ENCODE peak calls at places on chromosomes 3 and 15, in nine cellular contexts. One of them, this sample, is unnamed.

GRCh38 chr3:143847787-143848631 is at the start of gene SLC9A9:
- DNase-seq in endodermal cell: peak; percentile 72
- DNase-seq in body of pancreas: no peak
- DNase-seq in GM06990: peak; percentile 64
- DNase-seq in BJ: peak; percentile 51
- DNase-seq in cardiac muscle cell: peak; percentile 49
- DNase-seq in kidney epithelial cell: peak; percentile 9
- DNase-seq in NT2/D1: peak; percentile 8
- DNase-seq in K562: no peak
- DNase-seq in this sample: peak; percentile 30

GRCh38 chr15:68930268-68931022 is at the start of gene SPESP1:
- DNase-seq in endodermal cell: no peak
- DNase-seq in body of pancreas: peak; percentile 66
- DNase-seq in GM06990: peak; percentile 3
- DNase-seq in BJ: peak; percentile 10
- DNase-seq in cardiac muscle cell: no peak
- DNase-seq in kidney epithelial cell: no peak
- DNase-seq in NT2/D1: peak; percentile 50
- DNase-seq in K562: no peak
- DNase-seq in this sample: peak; percentile 76

GRCh38 chr15:34621675-34622074 is 38.2 kb upstream of the GOLGA8B start:
- DNase-seq in endodermal cell: no peak
- DNase-seq in body of pancreas: no peak
- DNase-seq in GM06990: no peak
- DNase-seq in BJ: no peak
- DNase-seq in cardiac muscle cell: no peak
- DNase-seq in kidney epithelial cell: no peak
- DNase-seq in NT2/D1: no peak
- DNase-seq in K562: peak; percentile 39
- DNase-seq in this sample: no peak

GRCh38 chr3:138408751-138409161 is 25.7 kb upstream of the ESYT3 start:
- DNase-seq in endodermal cell: peak; percentile 59
- DNase-seq in body of pancreas: no peak
- DNase-seq in GM06990: no peak
- DNase-seq in BJ: no peak
- DNase-seq in cardiac muscle cell: no peak
- DNase-seq in kidney epithelial cell: no peak
- DNase-seq in NT2/D1: peak; percentile 78
- DNase-seq in K562: no peak
- DNase-seq in this sample: no peak

GRCh38 chr15:48222627-48223026 is 16.5 kb downstream of the SLC12A1 start:
- DNase-seq in endodermal cell: no peak
- DNase-seq in body of pancreas: no peak
- DNase-seq in GM06990: no peak
- DNase-seq in BJ: no peak
- DNase-seq in cardiac muscle cell: no peak
- DNase-seq in kidney epithelial cell: no peak
- DNase-seq in NT2/D1: no peak
- DNase-seq in K562: no peak
- DNase-seq in this sample: no peak

GRCh38 chr3:126081618-126082333 is 2.1 kb downstream of the SLC41A3 start:
- DNase-seq in endodermal cell: peak; percentile 55
- DNase-seq in body of pancreas: peak; percentile 55
- DNase-seq in GM06990: peak; percentile 22
- DNase-seq in BJ: no peak
- DNase-seq in cardiac muscle cell: no peak
- DNase-seq in kidney epithelial cell: no peak
- DNase-seq in NT2/D1: no peak
- DNase-seq in K562: no peak
- DNase-seq in this sample: no peak

GRCh38 chr3:107242579-107242978 is 134.7 kb upstream of the CCDC54 start:
- DNase-seq in endodermal cell: no peak
- DNase-seq in body of pancreas: no peak
- DNase-seq in GM06990: no peak
- DNase-seq in BJ: no peak
- DNase-seq in cardiac muscle cell: no peak
- DNase-seq in kidney epithelial cell: no peak
- DNase-seq in NT2/D1: no peak
- DNase-seq in K562: no peak
- DNase-seq in this sample: no peak

GRCh38 chr3:104412608-104413580 is 953.8 kb upstream of the ALCAM start:
- DNase-seq in endodermal cell: no peak
- DNase-seq in body of pancreas: no peak
- DNase-seq in GM06990: no peak
- DNase-seq in BJ: no peak
- DNase-seq in cardiac muscle cell: no peak
- DNase-seq in kidney epithelial cell: no peak
- DNase-seq in NT2/D1: no peak
- DNase-seq in K562: no peak
- DNase-seq in this sample: no peak

GRCh38 chr15:101499863-101500713 is 10.6 kb upstream of the PCSK6 start:
- DNase-seq in endodermal cell: no peak
- DNase-seq in body of pancreas: peak; percentile 97
- DNase-seq in GM06990: peak; percentile 26
- DNase-seq in BJ: no peak
- DNase-seq in cardiac muscle cell: no peak
- DNase-seq in kidney epithelial cell: no peak
- DNase-seq in NT2/D1: no peak
- DNase-seq in K562: no peak
- DNase-seq in this sample: no peak

GRCh38 chr3:45332493-45332892 is 55.9 kb upstream of the LARS2 start:
- DNase-seq in endodermal cell: no peak
- DNase-seq in body of pancreas: no peak
- DNase-seq in GM06990: no peak
- DNase-seq in BJ: no peak
- DNase-seq in cardiac muscle cell: no peak
- DNase-seq in kidney epithelial cell: no peak
- DNase-seq in NT2/D1: no peak
- DNase-seq in K562: no peak
- DNase-seq in this sample: no peak

GRCh38 chr15:98671060-98672008 is 23.0 kb downstream of the IGF1R start:
- DNase-seq in endodermal cell: peak; percentile 75
- DNase-seq in body of pancreas: no peak
- DNase-seq in GM06990: no peak
- DNase-seq in BJ: no peak
- DNase-seq in cardiac muscle cell: no peak
- DNase-seq in kidney epithelial cell: no peak
- DNase-seq in NT2/D1: peak; percentile 75
- DNase-seq in K562: no peak
- DNase-seq in this sample: no peak

GRCh38 chr3:148816971-148817519 is 10.6 kb upstream of the CPB1 start:
- DNase-seq in endodermal cell: no peak
- DNase-seq in body of pancreas: no peak
- DNase-seq in GM06990: no peak
- DNase-seq in BJ: no peak
- DNase-seq in cardiac muscle cell: no peak
- DNase-seq in kidney epithelial cell: no peak
- DNase-seq in NT2/D1: no peak
- DNase-seq in K562: no peak
- DNase-seq in this sample: no peak

GRCh38 chr3:188889070-188889491 is 282.7 kb upstream of the TPRG1 start:
- DNase-seq in endodermal cell: no peak
- DNase-seq in body of pancreas: no peak
- DNase-seq in GM06990: no peak
- DNase-seq in BJ: no peak
- DNase-seq in cardiac muscle cell: no peak
- DNase-seq in kidney epithelial cell: no peak
- DNase-seq in NT2/D1: no peak
- DNase-seq in K562: no peak
- DNase-seq in this sample: no peak

GRCh38 chr3:141331370-141332318 is 36.7 kb upstream of the ZBTB38 start:
- DNase-seq in endodermal cell: no peak
- DNase-seq in body of pancreas: peak; percentile 26
- DNase-seq in GM06990: no peak
- DNase-seq in BJ: peak; percentile 94
- DNase-seq in cardiac muscle cell: peak; percentile 23
- DNase-seq in kidney epithelial cell: peak; percentile 99
- DNase-seq in NT2/D1: no peak
- DNase-seq in K562: peak; percentile 86
- DNase-seq in this sample: no peak

DNA sequence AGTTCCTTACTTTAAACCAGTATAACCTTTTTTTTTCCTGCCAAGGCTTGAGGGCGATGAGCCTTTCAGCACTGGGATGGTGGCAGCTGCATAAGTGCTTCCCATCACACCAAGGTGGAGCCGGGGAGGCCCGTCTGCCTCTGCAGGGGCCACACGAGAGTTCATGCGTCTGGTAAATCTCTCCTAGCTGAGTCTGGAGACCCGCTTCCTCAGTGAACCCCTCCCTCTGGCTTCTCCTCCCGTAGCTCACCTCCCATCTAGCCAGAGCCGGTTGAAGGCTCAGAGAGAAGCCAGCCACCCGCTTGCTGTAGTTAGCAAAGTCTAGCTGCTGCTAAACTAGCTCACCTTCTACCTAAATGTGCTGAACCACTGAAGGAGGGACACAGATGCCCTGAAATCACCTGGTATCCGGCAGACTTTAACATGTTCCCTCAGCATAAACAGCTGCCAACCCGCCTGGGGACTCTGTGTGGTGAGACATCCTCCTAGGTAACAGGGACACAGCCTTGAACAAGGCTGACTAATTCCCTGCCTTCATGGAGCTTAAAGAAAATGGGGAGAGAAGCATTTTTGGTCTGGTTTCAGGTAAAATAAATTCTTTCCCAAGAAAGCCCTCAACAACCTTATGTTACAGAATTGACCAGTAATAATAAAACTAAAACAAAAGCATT is 42.9 kb downstream of the RLBP1 start:
- DNase-seq in endodermal cell: no peak
- DNase-seq in body of pancreas: no peak
- DNase-seq in GM06990: no peak
- DNase-seq in BJ: no peak
- DNase-seq in cardiac muscle cell: peak; percentile 78
- DNase-seq in kidney epithelial cell: no peak
- DNase-seq in NT2/D1: no peak
- DNase-seq in K562: no peak
- DNase-seq in this sample: no peak
- H3K36me3 ChIP-seq in endodermal cell: peaks cover 10% of the 10 kb centered on the region
- H3K36me3 ChIP-seq in body of pancreas: peaks cover 7% of the 10 kb centered on the region
- H3K36me3 ChIP-seq in GM06990: no peaks in the 10 kb centered on the region
- H3K36me3 ChIP-seq in BJ: no peaks in the 10 kb centered on the region
- H3K36me3 ChIP-seq in cardiac muscle cell: peaks cover 12% of the 10 kb centered on the region
- H3K36me3 ChIP-seq in kidney epithelial cell: no peaks in the 10 kb centered on the region
- H3K36me3 ChIP-seq in NT2/D1: peaks cover 27% of the 10 kb centered on the region
- H3K36me3 ChIP-seq in K562: peaks cover 78% of the 10 kb centered on the region
- H3K36me3 ChIP-seq in this sample: no peaks in the 10 kb centered on the region

GRCh38 chr15:96916750-96917149 is 586.2 kb downstream of the NR2F2 start:
- DNase-seq in endodermal cell: no peak
- DNase-seq in body of pancreas: no peak
- DNase-seq in GM06990: no peak
- DNase-seq in BJ: no peak
- DNase-seq in cardiac muscle cell: no peak
- DNase-seq in kidney epithelial cell: no peak
- DNase-seq in NT2/D1: no peak
- DNase-seq in K562: no peak
- DNase-seq in this sample: no peak
- H3K36me3 ChIP-seq in endodermal cell: no peaks in the 10 kb centered on the region
- H3K36me3 ChIP-seq in body of pancreas: no peaks in the 10 kb centered on the region
- H3K36me3 ChIP-seq in GM06990: no peaks in the 10 kb centered on the region
- H3K36me3 ChIP-seq in BJ: no peaks in the 10 kb centered on the region
- H3K36me3 ChIP-seq in cardiac muscle cell: no peaks in the 10 kb centered on the region
- H3K36me3 ChIP-seq in kidney epithelial cell: no peaks in the 10 kb centered on the region
- H3K36me3 ChIP-seq in NT2/D1: no peaks in the 10 kb centered on the region
- H3K36me3 ChIP-seq in K562: no peaks in the 10 kb centered on the region
- H3K36me3 ChIP-seq in this sample: no peaks in the 10 kb centered on the region

GRCh38 chr15:22939652-22940061 is 40.5 kb downstream of the CYFIP1 start:
- DNase-seq in endodermal cell: no peak
- DNase-seq in body of pancreas: peak; percentile 40
- DNase-seq in GM06990: no peak
- DNase-seq in BJ: no peak
- DNase-seq in cardiac muscle cell: no peak
- DNase-seq in kidney epithelial cell: no peak
- DNase-seq in NT2/D1: no peak
- DNase-seq in K562: no peak
- DNase-seq in this sample: no peak
- H3K36me3 ChIP-seq in endodermal cell: peaks cover 81% of the 10 kb centered on the region
- H3K36me3 ChIP-seq in body of pancreas: no peaks in the 10 kb centered on the region
- H3K36me3 ChIP-seq in GM06990: peaks cover 15% of the 10 kb centered on the region
- H3K36me3 ChIP-seq in BJ: peaks cover 26% of the 10 kb centered on the region
- H3K36me3 ChIP-seq in cardiac muscle cell: peaks cover 23% of the 10 kb centered on the region
- H3K36me3 ChIP-seq in kidney epithelial cell: peaks cover 2% of the 10 kb centered on the region
- H3K36me3 ChIP-seq in NT2/D1: peaks cover 61% of the 10 kb centered on the region
- H3K36me3 ChIP-seq in K562: peaks cover 46% of the 10 kb centered on the region
- H3K36me3 ChIP-seq in this sample: peaks cover 14% of the 10 kb centered on the region

DNA sequence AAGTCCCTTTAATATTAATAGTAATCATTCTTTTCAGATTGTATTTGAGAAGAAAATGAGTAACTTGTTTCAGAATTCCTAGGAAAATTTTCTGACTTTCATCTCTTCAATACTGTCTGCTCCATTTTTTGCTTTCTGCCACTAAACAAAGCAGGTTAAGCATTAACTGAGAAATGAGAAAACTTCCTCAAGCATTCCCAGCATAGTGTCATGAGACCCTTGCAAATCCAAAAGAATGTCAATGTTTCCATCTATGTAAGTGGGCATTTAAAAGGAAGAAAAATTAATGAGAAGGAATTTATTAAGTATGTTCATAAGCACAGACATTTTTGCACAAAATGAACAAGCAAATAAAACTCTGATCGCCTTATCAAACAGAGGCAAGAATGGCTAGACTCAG is 148.0 kb upstream of the STRIT1 start:
- DNase-seq in endodermal cell: no peak
- DNase-seq in body of pancreas: no peak
- DNase-seq in GM06990: no peak
- DNase-seq in BJ: no peak
- DNase-seq in cardiac muscle cell: no peak
- DNase-seq in kidney epithelial cell: peak; percentile 21
- DNase-seq in NT2/D1: no peak
- DNase-seq in K562: no peak
- DNase-seq in this sample: no peak
- H3K36me3 ChIP-seq in endodermal cell: no peaks in the 10 kb centered on the region
- H3K36me3 ChIP-seq in body of pancreas: no peaks in the 10 kb centered on the region
- H3K36me3 ChIP-seq in GM06990: no peaks in the 10 kb centered on the region
- H3K36me3 ChIP-seq in BJ: no peaks in the 10 kb centered on the region
- H3K36me3 ChIP-seq in cardiac muscle cell: no peaks in the 10 kb centered on the region
- H3K36me3 ChIP-seq in kidney epithelial cell: no peaks in the 10 kb centered on the region
- H3K36me3 ChIP-seq in NT2/D1: no peaks in the 10 kb centered on the region
- H3K36me3 ChIP-seq in K562: no peaks in the 10 kb centered on the region
- H3K36me3 ChIP-seq in this sample: no peaks in the 10 kb centered on the region

DNA sequence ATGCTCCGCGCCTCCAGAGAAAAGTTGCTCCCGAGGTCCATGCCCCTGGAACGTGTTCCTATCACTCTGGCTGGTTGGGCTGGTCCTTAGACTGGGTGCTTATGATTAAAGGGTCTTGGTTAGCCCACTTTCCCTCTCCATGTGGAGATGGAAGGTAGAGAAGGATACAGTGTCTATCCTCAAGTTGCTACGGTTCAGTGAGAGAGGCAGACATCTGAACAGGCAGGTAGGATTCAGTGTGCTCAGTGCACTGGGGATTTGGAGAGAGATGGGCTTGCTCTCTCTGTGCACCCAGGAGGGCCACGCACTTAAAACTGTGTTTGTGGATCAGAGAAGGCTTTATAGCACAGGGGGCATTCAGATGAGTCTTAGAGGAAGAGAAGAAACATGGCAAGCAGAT is 63.0 kb downstream of the RPL39L start:
- DNase-seq in endodermal cell: no peak
- DNase-seq in body of pancreas: no peak
- DNase-seq in GM06990: no peak
- DNase-seq in BJ: no peak
- DNase-seq in cardiac muscle cell: no peak
- DNase-seq in kidney epithelial cell: no peak
- DNase-seq in NT2/D1: no peak
- DNase-seq in K562: no peak
- DNase-seq in this sample: no peak
- H3K36me3 ChIP-seq in endodermal cell: peaks cover 65% of the 10 kb centered on the region
- H3K36me3 ChIP-seq in body of pancreas: no peaks in the 10 kb centered on the region
- H3K36me3 ChIP-seq in GM06990: peaks cover 47% of the 10 kb centered on the region
- H3K36me3 ChIP-seq in BJ: no peaks in the 10 kb centered on the region
- H3K36me3 ChIP-seq in cardiac muscle cell: peaks cover 14% of the 10 kb centered on the region
- H3K36me3 ChIP-seq in kidney epithelial cell: peaks cover 3% of the 10 kb centered on the region
- H3K36me3 ChIP-seq in NT2/D1: peaks cover 57% of the 10 kb centered on the region
- H3K36me3 ChIP-seq in K562: peaks cover 66% of the 10 kb centered on the region
- H3K36me3 ChIP-seq in this sample: no peaks in the 10 kb centered on the region